ENCODE peak calls at places on chromosomes 11 and 22, in seven cellular contexts. M is cardiac fibroblast, V is cardiac muscle cell, R is omental fat pad, D is fibroblast of pulmonary artery, Y is epithelial cell of esophagus, K is astrocyte of the cerebellum. O is an unnamed sample.

GRCh38 chr11:1548221-1549070 is 23.6 kb downstream of the DUSP8 start:
- DNase-seq in K (no peak), V (peak), D (peak), R (no peak), M (peak), Y (peak), O (no peak)

GRCh38 chr11:34269031-34269430 is 88.8 kb downstream of the ABTB2 start:
- DNase-seq in V (no peak), K (peak), M (no peak), Y (no peak), D (no peak), R (no peak), O (no peak)

GRCh38 chr11:120001161-120002135 is 136.5 kb downstream of the TRIM29 start:
- DNase-seq in K (no peak), M (no peak), D (no peak), Y (no peak), V (no peak), R (no peak), O (no peak)

GRCh38 chr11:44066732-44067131 is 662 bp downstream of the ACCS start:
- DNase-seq in V (peak), K (peak), D (peak), R (no peak), Y (peak), M (peak), O (peak)

GRCh38 chr11:47177229-47177845 is 658 bp upstream of the ARFGAP2 start:
- DNase-seq in D (peak), V (peak), R (no peak), M (peak), Y (peak), K (peak), O (peak)

GRCh38 chr11:2885676-2886081 is at the start of gene CDKN1C:
- DNase-seq in Y (peak), D (peak), V (peak), M (peak), R (peak), K (peak), O (peak)

GRCh38 chr11:10592331-10592730 is 23.9 kb upstream of the LYVE1 start:
- DNase-seq in V (peak), Y (peak), R (no peak), K (peak), M (peak), D (peak), O (peak)

GRCh38 chr11:115745545-115746265 is 241.5 kb upstream of the CADM1 start:
- DNase-seq in V (no peak), R (no peak), Y (no peak), M (no peak), K (no peak), D (no peak), O (no peak)

GRCh38 chr11:128695539-128696221 is 1.8 kb downstream of the FLI1 start:
- DNase-seq in M (peak), D (peak), Y (peak), K (no peak), R (no peak), V (peak), O (no peak)

GRCh38 chr22:26554956-26555355 is 35.0 kb downstream of the TPST2 start:
- DNase-seq in Y (no peak), V (no peak), R (no peak), K (no peak), D (no peak), M (no peak), O (no peak)

GRCh38 chr11:75966546-75967287 is 151.7 kb downstream of the UVRAG start:
- DNase-seq in R (no peak), V (peak), Y (peak), D (peak), K (peak), M (peak), O (peak)

GRCh38 chr11:14502039-14502438 is 2.4 kb upstream of the COPB1 start:
- DNase-seq in R (no peak), M (no peak), D (no peak), K (no peak), Y (no peak), V (no peak), O (no peak)

GRCh38 chr11:72826942-72827480 is 12.8 kb downstream of the ATG16L2 start:
- DNase-seq in V (no peak), K (no peak), Y (no peak), R (no peak), M (no peak), D (no peak), O (no peak)

GRCh38 chr22:34850010-34850409 is 215.9 kb upstream of the ISX start:
- DNase-seq in D (no peak), R (no peak), Y (no peak), K (no peak), V (no peak), M (no peak), O (no peak)

GRCh38 chr11:45022294-45023064 is 71.8 kb upstream of the TP53I11 start:
- DNase-seq in K (no peak), V (peak), D (no peak), Y (no peak), M (peak), R (no peak), O (no peak)

GRCh38 chr11:25515576-25515975 is 816.4 kb upstream of the ANO3 start:
- DNase-seq in V (no peak), D (no peak), K (no peak), R (no peak), Y (no peak), M (no peak), O (no peak)

GRCh38 chr11:71145988-71146824 is 106.2 kb downstream of the SHANK2 start:
- DNase-seq in V (no peak), Y (no peak), M (no peak), R (no peak), K (no peak), D (no peak), O (no peak)

GRCh38 chr11:134393638-134394037 is 18.4 kb downstream of the B3GAT1 start:
- DNase-seq in K (no peak), R (no peak), V (no peak), Y (no peak), M (no peak), D (no peak), O (no peak)

GRCh38 chr22:39364646-39365405 is 15.0 kb downstream of the SYNGR1 start:
- DNase-seq in R (no peak), V (no peak), K (no peak), M (no peak), Y (no peak), D (no peak), O (no peak)

GRCh38 chr11:72848846-72849466 is 34.7 kb downstream of the ATG16L2 start:
- DNase-seq in K (no peak), M (peak), R (no peak), Y (peak), V (peak), D (peak), O (no peak)

GRCh38 chr11:105432241-105432995 is 177.5 kb upstream of the GRIA4 start:
- DNase-seq in K (no peak), D (no peak), V (no peak), R (no peak), Y (no peak), M (no peak), O (no peak)

GRCh38 chr11:25910090-25910489 is 421.8 kb upstream of the ANO3 start:
- DNase-seq in D (no peak), V (no peak), M (no peak), R (no peak), K (no peak), Y (peak), O (no peak)

GRCh38 chr11:95714853-95715776 is 74.5 kb downstream of the FAM76B start:
- DNase-seq in D (no peak), R (no peak), Y (no peak), K (no peak), V (no peak), M (no peak), O (no peak)

GRCh38 chr11:9943346-9944110 is 279.7 kb downstream of the SWAP70 start:
- DNase-seq in M (peak), D (peak), Y (peak), K (no peak), V (peak), R (no peak), O (peak)

GRCh38 chr11:113534625-113535024 is 59.4 kb upstream of the DRD2 start:
- DNase-seq in Y (peak), M (no peak), D (no peak), K (no peak), R (no peak), V (no peak), O (no peak)

GRCh38 chr22:24950272-24950902 is 2.1 kb upstream of the KIAA1671 start:
- DNase-seq in R (no peak), D (peak), K (no peak), M (peak), V (peak), Y (peak), O (no peak)

GRCh38 chr11:23399995-23400394 is 539.7 kb upstream of the CCDC179 start:
- DNase-seq in K (no peak), D (no peak), M (no peak), Y (no peak), V (no peak), R (no peak), O (no peak)

GRCh38 chr11:117604349-117604995 is 192.5 kb downstream of the DSCAML1 start:
- DNase-seq in R (no peak), K (no peak), D (no peak), V (no peak), M (no peak), Y (peak), O (no peak)

GRCh38 chr11:74470526-74470925 is 3.2 kb upstream of the KCNE3 start:
- DNase-seq in K (no peak), M (no peak), R (no peak), D (no peak), V (no peak), Y (no peak), O (no peak)

GRCh38 chr11:102268985-102269470 is 48.3 kb upstream of the BIRC3 start:
- DNase-seq in K (no peak), R (no peak), D (no peak), V (no peak), M (no peak), Y (peak), O (no peak)

GRCh38 chr11:126797801-126798200 is 202.8 kb downstream of the KIRREL3 start:
- DNase-seq in D (no peak), V (no peak), R (no peak), K (no peak), M (no peak), Y (no peak), O (no peak)

GRCh38 chr11:783581-784015 is 6.3 kb downstream of the CEND1 start:
- DNase-seq in V (peak), R (no peak), M (peak), K (peak), Y (peak), D (peak), O (peak)

GRCh38 chr22:43346521-43346929 is 3.4 kb upstream of the SCUBE1 start:
- DNase-seq in M (peak), R (no peak), K (no peak), D (peak), V (peak), Y (peak), O (no peak)

GRCh38 chr11:77149716-77150392 is 21.8 kb downstream of the MYO7A start:
- DNase-seq in K (no peak), D (no peak), V (no peak), M (no peak), R (no peak), Y (no peak), O (no peak)
- TF ChIP-seq CTCF in K (no peak), D (no peak), V (no peak), M (no peak), R (no peak), Y (no peak), O (no peak)

DNA sequence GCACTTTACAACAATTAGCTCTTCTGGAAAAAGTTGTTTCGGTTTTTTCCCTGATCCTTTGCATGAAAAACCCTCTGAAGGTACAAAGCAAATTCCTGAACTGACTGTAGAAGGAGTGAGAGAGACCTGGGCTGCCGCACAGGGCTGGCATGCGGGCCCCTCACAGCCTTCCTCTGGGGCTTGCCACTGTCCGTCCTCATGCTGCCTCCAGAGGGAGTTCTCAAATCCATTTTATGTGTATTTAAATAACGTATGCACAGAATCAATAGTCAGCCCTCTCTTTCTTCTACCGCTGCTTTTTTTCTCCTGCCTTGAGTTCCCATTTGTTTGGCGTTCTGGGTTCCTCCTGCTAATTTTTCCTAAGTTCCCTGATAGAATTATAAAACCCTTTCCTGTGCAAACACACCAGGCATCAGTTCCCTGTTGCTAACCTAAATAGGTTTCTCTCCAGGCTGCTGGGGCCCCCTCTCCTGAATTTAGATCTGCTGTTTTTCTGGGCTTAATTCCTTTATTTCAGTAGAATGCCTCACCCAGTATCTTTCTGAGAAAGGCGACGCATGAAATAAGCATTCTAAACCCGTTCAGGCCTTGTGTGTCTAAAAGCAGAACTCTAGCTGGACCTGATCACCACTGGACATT is 52.4 kb downstream of the PHF21B start:
- DNase-seq in D (no peak), R (no peak), Y (no peak), M (no peak), K (no peak), V (no peak), O (no peak)
- TF ChIP-seq CTCF in D (peak), R (no peak), Y (peak), M (no peak), K (peak), V (peak), O (no peak)

GRCh38 chr11:61695917-61696316 is 15.7 kb downstream of the DAGLA start:
- DNase-seq in R (peak), V (peak), K (no peak), M (peak), Y (peak), D (peak), O (no peak)
- TF ChIP-seq CTCF in R (no peak), V (peak), K (peak), M (no peak), Y (peak), D (no peak), O (no peak)

DNA sequence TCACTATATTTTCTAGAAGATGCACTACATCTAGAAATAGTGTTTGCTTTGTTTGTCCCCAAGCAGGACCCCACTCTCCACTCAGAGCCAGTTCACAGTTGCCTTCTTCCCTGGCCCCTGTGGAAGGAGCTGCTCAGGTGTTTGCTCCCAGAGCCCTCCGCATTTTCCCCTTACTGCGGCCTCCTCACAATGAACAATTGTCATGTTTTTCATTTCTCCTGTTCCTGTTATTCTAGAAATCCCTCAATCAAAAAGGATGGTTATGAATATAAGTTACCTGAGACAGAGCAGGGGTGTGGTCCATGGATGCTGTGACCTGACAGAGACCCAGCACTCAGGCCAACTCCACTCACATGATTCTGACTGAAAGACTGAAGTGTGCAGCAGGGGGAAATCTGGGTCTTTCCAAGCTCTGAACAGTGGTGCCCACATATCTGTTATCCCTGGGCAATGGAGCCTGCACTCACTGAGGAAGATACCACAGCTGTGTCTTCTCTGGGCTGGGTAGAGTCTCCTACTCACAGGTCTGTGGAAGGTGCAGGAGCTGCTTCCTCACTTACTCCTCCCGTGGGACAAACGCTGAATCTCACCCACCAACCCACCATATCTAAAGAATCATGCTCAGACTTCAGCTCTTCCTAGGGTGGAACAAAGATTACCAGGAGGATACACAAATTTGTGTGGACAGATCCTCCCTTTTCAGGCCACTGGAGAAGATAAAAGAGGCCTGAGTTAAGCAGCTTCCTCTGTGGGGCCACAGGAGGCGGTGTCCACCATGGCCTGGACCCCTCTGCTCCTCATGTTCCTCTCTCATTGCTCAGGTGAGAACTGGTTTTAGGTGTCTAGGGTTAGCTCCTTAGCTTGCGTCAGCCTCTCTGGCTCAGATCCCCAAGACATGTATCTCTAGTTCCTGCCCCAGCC is 87.1 kb upstream of the TOP3B start:
- DNase-seq in D (no peak), V (no peak), M (no peak), R (no peak), Y (no peak), K (no peak), O (no peak)
- TF ChIP-seq CTCF in D (no peak), V (no peak), M (no peak), R (no peak), Y (peak), K (no peak), O (no peak)

O was measured in AG09319.